ENCODE peak calls at places on chromosomes 3 and 15, in four cellular contexts. One of them, this sample, is unnamed.

GRCh38 chr15:62444104-62445027 is 279.3 kb upstream of the C2CD4B start:
- DNase-seq in HepG2: no peak
- DNase-seq in K562: no peak
- DNase-seq in HCT116: peak
- DNase-seq in this sample: no peak

GRCh38 chr15:28094732-28095521 is 4.2 kb downstream of the OCA2 start:
- DNase-seq in HepG2: no peak
- DNase-seq in K562: no peak
- DNase-seq in HCT116: no peak
- DNase-seq in this sample: peak

GRCh38 chr3:153348457-153349137 is 186.6 kb downstream of the RAP2B start:
- DNase-seq in HepG2: no peak
- DNase-seq in K562: no peak
- DNase-seq in HCT116: no peak
- DNase-seq in this sample: peak

GRCh38 chr3:196544491-196544992 is 23.8 kb downstream of the WDR53 start:
- DNase-seq in HepG2: no peak
- DNase-seq in K562: no peak
- DNase-seq in HCT116: no peak
- DNase-seq in this sample: no peak

GRCh38 chr3:160401301-160402095 is 2.0 kb downstream of the SMC4 start:
- DNase-seq in HepG2: peak
- DNase-seq in K562: no peak
- DNase-seq in HCT116: no peak
- DNase-seq in this sample: no peak

GRCh38 chr15:33160054-33160453 is 34.5 kb downstream of the FMN1 start:
- DNase-seq in HepG2: no peak
- DNase-seq in K562: no peak
- DNase-seq in HCT116: no peak
- DNase-seq in this sample: no peak

GRCh38 chr3:182717216-182717615 is 76.1 kb upstream of the ATP11B start:
- DNase-seq in HepG2: no peak
- DNase-seq in K562: no peak
- DNase-seq in HCT116: no peak
- DNase-seq in this sample: no peak

GRCh38 chr3:58526124-58526957 is 10.6 kb downstream of the ACOX2 start:
- DNase-seq in HepG2: peak
- DNase-seq in K562: no peak
- DNase-seq in HCT116: peak
- DNase-seq in this sample: no peak

GRCh38 chr3:188854395-188855149 is 317.2 kb upstream of the TPRG1 start:
- DNase-seq in HepG2: no peak
- DNase-seq in K562: no peak
- DNase-seq in HCT116: no peak
- DNase-seq in this sample: no peak

GRCh38 chr3:25433868-25434267 is 5.8 kb downstream of the RARB start:
- DNase-seq in HepG2: no peak
- DNase-seq in K562: no peak
- DNase-seq in HCT116: no peak
- DNase-seq in this sample: no peak

GRCh38 chr3:30443756-30444673 is 162.4 kb upstream of the TGFBR2 start:
- DNase-seq in HepG2: no peak
- DNase-seq in K562: no peak
- DNase-seq in HCT116: no peak
- DNase-seq in this sample: no peak

GRCh38 chr3:66490214-66490613 is 10.6 kb downstream of the LRIG1 start:
- DNase-seq in HepG2: no peak
- DNase-seq in K562: no peak
- DNase-seq in HCT116: no peak
- DNase-seq in this sample: no peak
- TF ChIP-seq FOSL1 in HepG2: no peak
- TF ChIP-seq FOSL1 in K562: no peak
- TF ChIP-seq FOSL1 in HCT116: no peak
- TF ChIP-seq FOSL1 in this sample: no peak

DNA sequence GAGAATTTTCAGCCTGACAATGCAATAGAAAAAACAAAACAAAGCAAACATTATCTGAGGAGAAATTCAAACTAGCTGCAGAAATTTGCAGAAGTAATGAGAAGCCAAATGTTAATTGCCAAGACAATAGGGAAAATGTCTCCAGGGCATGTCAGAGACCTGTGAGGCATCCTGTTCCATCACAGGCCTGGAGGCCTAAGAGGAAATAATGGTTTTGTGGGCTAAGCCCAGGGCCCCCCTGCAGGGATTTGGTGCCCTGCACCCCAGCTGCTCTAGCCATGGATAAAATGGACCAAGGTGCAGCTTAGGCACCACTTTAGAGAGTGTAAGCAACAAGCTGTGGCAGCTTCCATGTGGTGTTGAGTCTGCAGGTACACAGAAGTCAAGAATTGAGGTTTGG is 401.2 kb upstream of the NECTIN3 start:
- DNase-seq in HepG2: no peak
- DNase-seq in K562: no peak
- DNase-seq in HCT116: no peak
- DNase-seq in this sample: no peak
- H2AFZ ChIP-seq in HepG2: no peak
- H2AFZ ChIP-seq in K562: no peak
- H2AFZ ChIP-seq in HCT116: no peak
- H2AFZ ChIP-seq in this sample: no peak

GRCh38 chr15:66946578-66947164 is 118.7 kb upstream of the SMAD3 start:
- DNase-seq in HepG2: peak
- DNase-seq in K562: peak
- DNase-seq in HCT116: peak
- DNase-seq in this sample: no peak
- TF ChIP-seq FOSL1 in HepG2: no peak
- TF ChIP-seq FOSL1 in K562: no peak
- TF ChIP-seq FOSL1 in HCT116: no peak
- TF ChIP-seq FOSL1 in this sample: no peak

GRCh38 chr15:99326235-99326634 is 75.0 kb downstream of the LRRC28 start:
- DNase-seq in HepG2: peak
- DNase-seq in K562: no peak
- DNase-seq in HCT116: no peak
- DNase-seq in this sample: no peak

GRCh38 chr15:99331366-99331765 is 80.1 kb downstream of the LRRC28 start:
- DNase-seq in HepG2: no peak
- DNase-seq in K562: no peak
- DNase-seq in HCT116: no peak
- DNase-seq in this sample: no peak

GRCh38 chr15:99324700-99325099 is 73.4 kb downstream of the LRRC28 start:
- DNase-seq in HepG2: no peak
- DNase-seq in K562: no peak
- DNase-seq in HCT116: no peak
- DNase-seq in this sample: no peak

GRCh38 chr15:99324082-99324620 is 72.9 kb downstream of the LRRC28 start:
- DNase-seq in HepG2: no peak
- DNase-seq in K562: no peak
- DNase-seq in HCT116: peak
- DNase-seq in this sample: no peak

DNA sequence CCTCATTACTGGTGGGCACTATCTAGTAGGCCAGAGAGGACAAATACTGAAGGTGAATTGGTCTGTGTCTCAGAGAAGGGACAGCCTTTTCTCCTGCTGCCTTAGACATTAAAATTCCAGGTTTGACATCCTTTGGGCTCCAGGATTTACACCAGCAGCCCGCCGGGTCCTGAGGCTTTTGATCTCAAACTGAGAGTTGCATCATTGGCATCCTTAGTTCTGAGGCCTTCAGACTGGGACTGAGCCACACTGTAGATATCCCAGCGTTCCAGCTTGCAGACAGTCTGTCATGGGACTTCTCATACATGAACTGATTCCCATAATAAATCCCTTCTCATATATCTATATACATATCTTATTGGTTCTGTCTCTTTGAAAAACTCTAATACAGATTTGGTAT is 77.4 kb downstream of the LRRC28 start:
- DNase-seq in HepG2: peak
- DNase-seq in K562: no peak
- DNase-seq in HCT116: no peak
- DNase-seq in this sample: no peak
- H2AFZ ChIP-seq in HepG2: no peak
- H2AFZ ChIP-seq in K562: no peak
- H2AFZ ChIP-seq in HCT116: no peak
- H2AFZ ChIP-seq in this sample: no peak

DNA sequence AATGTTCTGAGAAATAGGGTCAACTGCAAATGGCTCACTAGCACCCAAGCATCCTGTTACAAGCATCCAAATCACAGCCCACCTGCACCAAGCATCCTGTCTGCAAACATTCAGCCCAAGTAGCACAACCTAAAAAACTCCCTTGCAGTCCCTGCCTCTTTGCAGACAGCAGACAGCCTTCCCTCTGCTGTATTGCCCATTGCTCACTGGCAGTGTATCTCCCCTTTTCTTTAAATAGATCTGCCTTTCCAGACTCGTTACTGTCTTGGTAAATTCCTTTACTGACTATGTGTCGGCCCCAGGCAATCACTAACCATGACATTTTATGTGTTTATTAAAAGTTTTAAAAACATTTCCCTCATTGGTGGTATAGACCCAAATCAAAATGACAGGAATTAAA is 155.4 kb downstream of the ADAMTSL3 start:
- DNase-seq in HepG2: no peak
- DNase-seq in K562: no peak
- DNase-seq in HCT116: no peak
- DNase-seq in this sample: no peak
- TF ChIP-seq FOSL1 in HepG2: no peak
- TF ChIP-seq FOSL1 in K562: no peak
- TF ChIP-seq FOSL1 in HCT116: no peak
- TF ChIP-seq FOSL1 in this sample: no peak

GRCh38 chr3:105154692-105155091 is 212.0 kb upstream of the ALCAM start:
- DNase-seq in HepG2: no peak
- DNase-seq in K562: no peak
- DNase-seq in HCT116: no peak
- DNase-seq in this sample: no peak

GRCh38 chr3:105158277-105158676 is 208.4 kb upstream of the ALCAM start:
- DNase-seq in HepG2: no peak
- DNase-seq in K562: no peak
- DNase-seq in HCT116: no peak
- DNase-seq in this sample: no peak

GRCh38 chr3:105157766-105158085 is 209.0 kb upstream of the ALCAM start:
- DNase-seq in HepG2: no peak
- DNase-seq in K562: no peak
- DNase-seq in HCT116: no peak
- DNase-seq in this sample: no peak

GRCh38 chr3:105152987-105153386 is 213.7 kb upstream of the ALCAM start:
- DNase-seq in HepG2: no peak
- DNase-seq in K562: no peak
- DNase-seq in HCT116: no peak
- DNase-seq in this sample: no peak

DNA sequence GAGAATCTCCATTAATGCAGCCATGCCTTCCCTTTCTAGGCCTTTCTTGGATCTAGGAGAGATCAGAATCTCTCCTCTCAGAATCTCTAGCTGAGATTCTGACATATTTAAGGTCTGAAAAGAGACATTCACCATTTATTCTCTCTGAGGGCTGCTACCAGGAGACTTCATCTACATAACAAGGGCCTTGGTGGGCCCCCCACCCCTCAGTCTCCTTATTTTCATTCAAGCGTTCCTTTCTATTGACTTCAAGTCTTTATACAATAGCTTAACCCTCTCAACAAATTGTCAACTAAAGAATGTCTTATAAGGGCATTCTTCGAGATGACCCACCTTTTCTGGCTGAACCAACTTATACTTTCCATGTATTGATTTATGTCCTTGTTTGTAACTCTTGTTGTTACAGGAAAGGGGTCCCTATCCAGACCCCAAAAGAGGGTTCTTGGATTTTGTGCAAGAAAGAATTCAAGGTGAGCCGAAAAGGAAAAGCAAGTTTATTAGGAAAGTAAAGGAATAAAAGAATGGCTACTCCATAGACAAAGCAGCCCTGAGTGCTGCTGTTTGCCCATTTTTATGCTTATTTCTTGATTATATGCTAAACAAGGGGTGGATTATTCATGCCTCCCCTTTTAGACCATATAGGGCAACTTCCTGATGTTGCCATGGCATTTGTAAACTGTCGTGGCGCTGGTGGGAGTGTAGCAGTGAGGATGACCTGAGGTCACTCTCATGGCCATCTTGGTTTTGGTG is 209.5 kb upstream of the ALCAM start:
- DNase-seq in HepG2: no peak
- DNase-seq in K562: no peak
- DNase-seq in HCT116: no peak
- DNase-seq in this sample: peak
- H2AFZ ChIP-seq in HepG2: no peak
- H2AFZ ChIP-seq in K562: no peak
- H2AFZ ChIP-seq in HCT116: no peak
- H2AFZ ChIP-seq in this sample: no peak

DNA sequence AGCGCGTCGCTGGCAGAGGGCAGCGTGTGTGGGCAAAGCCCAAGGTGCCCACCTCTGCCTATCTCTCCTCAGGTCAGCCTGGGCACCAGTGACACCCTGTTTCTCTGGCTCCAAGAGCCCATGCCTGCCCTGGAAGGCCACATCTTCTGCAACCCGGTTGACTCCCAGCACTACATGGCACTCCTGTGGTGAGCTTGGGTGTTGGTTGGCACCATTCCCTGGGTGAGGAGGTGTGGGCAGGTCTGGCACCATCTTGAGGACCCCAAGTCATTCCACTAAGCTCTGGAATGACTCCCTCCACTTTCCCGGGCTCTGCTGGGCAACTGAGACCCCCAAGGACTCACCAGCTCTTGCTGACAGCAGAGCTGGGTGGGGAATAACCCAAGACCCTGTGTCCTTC is 28.5 kb downstream of the XYLB start:
- DNase-seq in HepG2: no peak
- DNase-seq in K562: no peak
- DNase-seq in HCT116: no peak
- DNase-seq in this sample: no peak
- TF ChIP-seq FOSL1 in HepG2: no peak
- TF ChIP-seq FOSL1 in K562: no peak
- TF ChIP-seq FOSL1 in HCT116: no peak
- TF ChIP-seq FOSL1 in this sample: no peak